ENCODE peak calls at places on chromosomes 12 and 14, in seven cellular contexts. W, S, P, Q, C, M and A are unnamed samples.

GRCh38 chr14:105700622-105701288 is 174.4 kb downstream of the TMEM121 start:
- DNase-seq in W (no peak), S (no peak), P (no peak), Q (no peak), C (peak), M (no peak), A (no peak)

GRCh38 chr12:96982671-96983070 is 75.6 kb downstream of the NEDD1 start:
- DNase-seq in W (no peak), S (no peak), P (no peak), Q (no peak), C (no peak), M (no peak), A (no peak)

GRCh38 chr12:104297477-104298113 is 5.9 kb upstream of the EID3 start:
- DNase-seq in W (no peak), S (no peak), P (no peak), Q (no peak), C (no peak), M (no peak), A (no peak)

GRCh38 chr12:11652351-11653040 is 3.0 kb downstream of the ETV6 start:
- DNase-seq in W (no peak), S (no peak), P (no peak), Q (peak), C (peak), M (peak), A (peak)

GRCh38 chr12:5549011-5549410 is 117.1 kb downstream of the NTF3 start:
- DNase-seq in W (no peak), S (no peak), P (no peak), Q (no peak), C (no peak), M (no peak), A (no peak)

GRCh38 chr14:105108516-105108864 is 43.3 kb upstream of the GPR132 start:
- DNase-seq in W (no peak), S (no peak), P (no peak), Q (no peak), C (no peak), M (no peak), A (no peak)

GRCh38 chr14:66624319-66624937 is 116.5 kb downstream of the GPHN start:
- DNase-seq in W (peak), S (peak), P (peak), Q (peak), C (peak), M (peak), A (peak)

GRCh38 chr12:124024263-124024678 is 51.3 kb downstream of the ZNF664 start:
- DNase-seq in W (no peak), S (no peak), P (no peak), Q (no peak), C (no peak), M (peak), A (peak)

GRCh38 chr12:24750263-24750662 is 198.6 kb downstream of the BCAT1 start:
- DNase-seq in W (no peak), S (no peak), P (no peak), Q (peak), C (no peak), M (no peak), A (no peak)

GRCh38 chr12:58247633-58248032 is 306.3 kb downstream of the ATP23 start:
- DNase-seq in W (no peak), S (peak), P (no peak), Q (peak), C (no peak), M (peak), A (no peak)

GRCh38 chr12:5909560-5909959 is 35.5 kb downstream of the ANO2 start:
- DNase-seq in W (no peak), S (no peak), P (no peak), Q (no peak), C (no peak), M (no peak), A (no peak)

GRCh38 chr12:124679533-124680371 is 112.3 kb upstream of the NCOR2 start:
- DNase-seq in W (no peak), S (no peak), P (no peak), Q (no peak), C (no peak), M (no peak), A (no peak)

GRCh38 chr12:81668475-81668874 is 90.7 kb downstream of the PPFIA2 start:
- DNase-seq in W (no peak), S (peak), P (no peak), Q (no peak), C (no peak), M (no peak), A (peak)

GRCh38 chr12:12508612-12509011 is 54.1 kb downstream of the DUSP16 start:
- DNase-seq in W (no peak), S (no peak), P (no peak), Q (no peak), C (no peak), M (no peak), A (peak)

GRCh38 chr12:60752589-60752988 is 1156.8 kb downstream of the SLC16A7 start:
- DNase-seq in W (no peak), S (no peak), P (no peak), Q (no peak), C (no peak), M (no peak), A (no peak)

GRCh38 chr12:75478395-75478794 is 2.2 kb upstream of the GLIPR1 start:
- DNase-seq in W (no peak), S (no peak), P (no peak), Q (no peak), C (peak), M (no peak), A (no peak)

GRCh38 chr14:105303949-105304348 is 3.1 kb upstream of the BRF1 start:
- DNase-seq in W (no peak), S (peak), P (no peak), Q (no peak), C (no peak), M (peak), A (no peak)

GRCh38 chr14:101235042-101235871 is 326.0 kb upstream of the DIO3 start:
- DNase-seq in W (no peak), S (peak), P (peak), Q (peak), C (no peak), M (peak), A (peak)

GRCh38 chr12:132458441-132459225 is 31.3 kb upstream of the FBRSL1 start:
- DNase-seq in W (no peak), S (no peak), P (no peak), Q (no peak), C (no peak), M (no peak), A (no peak)

GRCh38 chr12:132462778-132463177 is 27.2 kb upstream of the FBRSL1 start:
- DNase-seq in W (no peak), S (no peak), P (no peak), Q (no peak), C (no peak), M (no peak), A (no peak)

GRCh38 chr12:132461526-132461925 is 28.4 kb upstream of the FBRSL1 start:
- DNase-seq in W (no peak), S (no peak), P (no peak), Q (no peak), C (no peak), M (no peak), A (no peak)

GRCh38 chr12:132459270-132459669 is 30.7 kb upstream of the FBRSL1 start:
- DNase-seq in W (no peak), S (no peak), P (no peak), Q (no peak), C (no peak), M (no peak), A (no peak)

GRCh38 chr12:132460571-132460970 is 29.4 kb upstream of the FBRSL1 start:
- DNase-seq in W (no peak), S (no peak), P (no peak), Q (peak), C (no peak), M (peak), A (peak)
- TF ChIP-seq CTCF in W (no peak), S (peak), P (peak), Q (peak), C (peak), M (peak), A (peak)

DNA sequence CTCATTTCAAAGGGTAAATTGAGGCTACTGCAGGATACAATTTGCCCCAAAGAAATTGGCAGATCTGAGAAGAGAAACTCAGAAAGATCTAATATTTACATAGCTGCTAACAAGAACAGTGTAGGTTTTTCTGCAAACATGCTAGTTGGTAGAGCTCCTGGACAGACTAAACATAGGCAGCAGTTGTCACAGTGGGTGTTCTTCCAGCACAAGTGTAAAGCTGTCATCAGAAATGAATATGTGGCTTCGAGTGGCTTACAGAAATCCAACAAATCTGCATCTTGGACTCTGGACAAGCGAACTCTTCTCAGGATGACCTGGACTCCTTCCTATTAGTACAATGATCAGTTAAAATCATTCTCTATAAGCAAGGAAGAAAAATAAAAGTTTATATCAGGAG is 5.9 kb downstream of the CBX5 start:
- DNase-seq in W (no peak), S (no peak), P (no peak), Q (no peak), C (no peak), M (no peak), A (no peak)
- TF ChIP-seq REST in W (no peak), S (no peak), P (no peak), Q (no peak), C (no peak), M (no peak), A (no peak)

GRCh38 chr14:24316597-24316950 is 5.3 kb downstream of the LTB4R start:
- DNase-seq in W (no peak), S (no peak), P (no peak), Q (no peak), C (no peak), M (peak), A (no peak)

GRCh38 chr14:24317141-24317927 is 6.0 kb downstream of the LTB4R start:
- DNase-seq in W (no peak), S (no peak), P (no peak), Q (no peak), C (no peak), M (peak), A (no peak)

GRCh38 chr14:24314377-24315193 is 3.3 kb downstream of the LTB4R start:
- DNase-seq in W (no peak), S (no peak), P (no peak), Q (no peak), C (no peak), M (no peak), A (no peak)

GRCh38 chr14:24315243-24315806 is 4.0 kb downstream of the LTB4R start:
- DNase-seq in W (no peak), S (no peak), P (no peak), Q (no peak), C (no peak), M (no peak), A (no peak)

DNA sequence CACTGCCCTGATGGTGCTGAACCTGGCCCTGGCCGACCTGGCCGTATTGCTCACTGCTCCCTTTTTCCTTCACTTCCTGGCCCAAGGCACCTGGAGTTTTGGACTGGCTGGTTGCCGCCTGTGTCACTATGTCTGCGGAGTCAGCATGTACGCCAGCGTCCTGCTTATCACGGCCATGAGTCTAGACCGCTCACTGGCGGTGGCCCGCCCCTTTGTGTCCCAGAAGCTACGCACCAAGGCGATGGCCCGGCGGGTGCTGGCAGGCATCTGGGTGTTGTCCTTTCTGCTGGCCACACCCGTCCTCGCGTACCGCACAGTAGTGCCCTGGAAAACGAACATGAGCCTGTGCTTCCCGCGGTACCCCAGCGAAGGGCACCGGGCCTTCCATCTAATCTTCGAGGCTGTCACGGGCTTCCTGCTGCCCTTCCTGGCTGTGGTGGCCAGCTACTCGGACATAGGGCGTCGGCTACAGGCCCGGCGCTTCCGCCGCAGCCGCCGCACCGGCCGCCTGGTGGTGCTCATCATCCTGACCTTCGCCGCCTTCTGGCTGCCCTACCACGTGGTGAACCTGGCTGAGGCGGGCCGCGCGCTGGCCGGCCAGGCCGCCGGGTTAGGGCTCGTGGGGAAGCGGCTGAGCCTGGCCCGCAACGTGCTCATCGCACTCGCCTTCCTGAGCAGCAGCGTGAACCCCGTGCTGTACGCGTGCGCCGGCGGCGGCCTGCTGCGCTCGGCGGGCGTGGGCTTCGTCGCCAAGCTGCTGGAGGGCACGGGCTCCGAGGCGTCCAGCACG is 4.7 kb downstream of the LTB4R start:
- DNase-seq in W (no peak), S (no peak), P (peak), Q (peak), C (no peak), M (peak), A (no peak)
- TF ChIP-seq CTCF in W (no peak), S (no peak), P (no peak), Q (peak), C (no peak), M (peak), A (no peak)

GRCh38 chr12:122393822-122394221 is 28.6 kb downstream of the CLIP1 start:
- DNase-seq in W (no peak), S (no peak), P (no peak), Q (no peak), C (no peak), M (no peak), A (no peak)

GRCh38 chr12:122395319-122395718 is 27.1 kb downstream of the CLIP1 start:
- DNase-seq in W (peak), S (peak), P (peak), Q (no peak), C (no peak), M (peak), A (no peak)

GRCh38 chr12:122399254-122399591 is 23.2 kb downstream of the CLIP1 start:
- DNase-seq in W (no peak), S (no peak), P (no peak), Q (no peak), C (no peak), M (no peak), A (no peak)

GRCh38 chr12:122392411-122392810 is 30.1 kb downstream of the CLIP1 start:
- DNase-seq in W (no peak), S (no peak), P (no peak), Q (no peak), C (no peak), M (no peak), A (no peak)

GRCh38 chr12:122394626-122395194 is 27.8 kb downstream of the CLIP1 start:
- DNase-seq in W (no peak), S (no peak), P (peak), Q (no peak), C (no peak), M (no peak), A (no peak)
- TF ChIP-seq REST in W (no peak), S (no peak), P (no peak), Q (no peak), C (no peak), M (no peak), A (no peak)

GRCh38 chr12:113693693-113694092 is 222.0 kb upstream of the LHX5 start:
- DNase-seq in W (no peak), S (no peak), P (no peak), Q (no peak), C (no peak), M (no peak), A (no peak)

GRCh38 chr12:113697104-113697503 is 225.4 kb upstream of the LHX5 start:
- DNase-seq in W (no peak), S (no peak), P (no peak), Q (no peak), C (no peak), M (no peak), A (no peak)

GRCh38 chr12:113698505-113698858 is 226.8 kb upstream of the LHX5 start:
- DNase-seq in W (no peak), S (no peak), P (no peak), Q (no peak), C (no peak), M (no peak), A (no peak)

GRCh38 chr12:113700943-113701342 is 229.3 kb upstream of the LHX5 start:
- DNase-seq in W (peak), S (no peak), P (no peak), Q (peak), C (no peak), M (no peak), A (no peak)

DNA sequence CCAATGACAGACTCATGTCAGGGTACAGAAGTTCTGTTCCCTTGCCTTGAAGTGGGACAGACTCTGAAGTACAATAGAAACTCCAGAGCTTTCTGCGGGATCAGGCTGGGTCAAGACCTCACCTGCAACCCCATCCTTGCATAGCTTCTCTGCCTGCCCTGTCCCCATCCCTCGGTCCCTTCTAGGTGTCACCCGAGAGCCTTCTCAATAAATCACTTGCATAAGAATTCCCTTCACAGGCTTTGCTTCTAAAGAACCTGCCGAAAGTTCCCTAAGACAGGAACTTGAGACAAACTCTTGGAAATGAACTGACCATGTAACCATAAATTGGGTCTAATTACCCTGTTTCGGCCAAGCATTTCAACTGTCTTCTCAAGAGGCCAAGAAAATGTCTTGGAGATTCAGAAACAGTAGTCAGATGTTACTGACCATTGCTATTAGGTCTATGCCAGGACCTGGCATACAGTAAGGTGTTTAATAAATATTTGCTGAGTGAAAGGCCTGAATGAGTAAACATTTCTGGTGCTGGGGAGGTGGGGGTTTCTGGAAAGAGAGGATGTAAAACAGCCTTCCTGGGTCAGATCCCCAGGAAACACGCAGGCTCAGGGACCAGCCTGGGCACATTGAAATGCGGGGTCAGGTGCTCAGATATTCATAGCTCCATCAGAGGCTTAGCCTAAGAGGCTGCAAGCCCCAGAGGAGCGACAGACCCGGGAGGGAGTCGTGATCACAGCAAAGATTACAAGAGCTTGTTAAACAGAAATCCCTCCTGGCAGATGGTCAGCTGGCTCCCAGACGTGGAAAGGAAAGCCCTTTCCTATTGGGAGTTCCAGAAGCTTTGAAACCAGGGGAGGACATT is 226.2 kb upstream of the LHX5 start:
- DNase-seq in W (no peak), S (no peak), P (peak), Q (peak), C (no peak), M (no peak), A (no peak)
- TF ChIP-seq CTCF in W (no peak), S (no peak), P (no peak), Q (no peak), C (no peak), M (no peak), A (no peak)

DNA sequence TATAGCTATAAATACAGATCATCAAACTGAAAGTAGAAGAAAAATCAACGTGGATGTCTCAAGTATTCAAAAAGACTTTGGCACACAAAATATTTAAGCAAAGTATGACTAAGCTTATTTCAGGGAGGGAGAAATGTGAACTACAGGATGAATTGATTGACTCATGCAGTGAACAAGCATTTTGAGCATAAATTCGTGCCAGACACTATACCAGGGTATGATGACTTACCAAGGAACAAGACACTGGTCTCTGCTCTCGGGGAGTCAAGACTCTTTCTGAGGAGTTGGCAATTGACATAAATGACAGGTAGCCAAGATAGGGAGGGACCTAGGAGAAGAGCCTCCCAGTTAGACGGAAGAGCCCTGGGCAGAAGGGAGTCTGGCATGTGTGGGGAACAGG is 115.3 kb downstream of the TMEM132D start:
- DNase-seq in W (no peak), S (no peak), P (no peak), Q (no peak), C (no peak), M (no peak), A (no peak)
- TF ChIP-seq REST in W (no peak), S (no peak), P (no peak), Q (no peak), C (no peak), M (no peak), A (no peak)

GRCh38 chr14:104036250-104036649 is 49.2 kb upstream of the ASPG start:
- DNase-seq in W (no peak), S (no peak), P (no peak), Q (no peak), C (no peak), M (no peak), A (no peak)
- TF ChIP-seq CTCF in W (no peak), S (no peak), P (no peak), Q (no peak), C (no peak), M (no peak), A (no peak)

DNA sequence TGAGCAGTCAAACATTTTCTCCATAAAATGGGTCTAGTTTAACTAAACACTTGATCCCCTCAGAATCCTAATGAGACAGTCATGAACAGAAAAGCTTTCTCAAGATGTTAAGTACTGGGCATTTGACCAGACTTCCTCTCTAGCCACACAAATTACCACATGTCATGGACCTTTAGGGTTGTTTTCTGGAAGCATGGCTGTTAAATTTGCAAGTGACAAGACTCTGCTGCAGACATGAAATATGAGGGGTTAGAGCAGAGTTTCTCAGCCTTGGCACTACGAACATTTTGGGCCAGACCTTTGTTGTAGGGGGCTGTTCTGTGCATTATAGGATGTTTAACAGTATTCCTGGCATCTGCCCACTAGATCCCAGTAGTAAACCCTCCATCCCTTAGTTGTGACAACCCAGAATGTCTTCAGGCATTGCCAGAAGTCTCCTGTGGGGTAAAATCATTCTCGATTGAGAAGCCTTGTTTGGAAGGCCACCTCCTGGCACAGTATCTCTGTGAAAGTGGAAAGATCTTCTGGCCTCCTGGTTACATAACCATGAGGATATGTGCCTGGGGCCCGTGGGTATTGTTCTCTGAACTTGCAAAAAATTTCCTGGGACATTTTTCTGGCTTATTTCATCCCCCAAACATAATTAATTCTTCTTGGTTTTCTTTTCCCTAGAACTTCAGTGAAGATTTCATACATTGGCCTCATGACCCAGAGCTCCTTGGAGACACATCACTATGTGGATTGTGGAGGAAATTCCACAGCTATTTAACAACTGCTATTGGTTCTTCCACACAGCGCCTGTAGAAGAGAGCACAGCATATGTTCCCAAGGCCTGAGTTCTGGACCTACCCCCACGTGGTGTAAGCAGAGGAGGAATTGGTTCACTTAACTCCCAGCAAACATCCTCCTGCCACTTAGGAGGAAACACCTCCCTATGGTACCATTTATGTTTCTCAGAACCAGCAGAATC is 4.3 kb downstream of the TMEM106C start:
- DNase-seq in W (no peak), S (no peak), P (no peak), Q (no peak), C (no peak), M (no peak), A (no peak)
- TF ChIP-seq REST in W (no peak), S (no peak), P (no peak), Q (no peak), C (no peak), M (no peak), A (no peak)